ENCODE peak calls at places on chromosomes 4 and X, in ten cellular contexts. W is right cardiac atrium, T is esophagus squamous epithelium, C is tibial nerve, H is fibroblast of lung, F is OCI-LY7, Z is hepatocyte, X is spleen, U is neural progenitor cell, V is tibial artery. L is an unnamed sample.

GRCh38 chr4:40662962-40663604 is 33.4 kb upstream of the RBM47 start:
- DNase-seq in W (no peak), T (no peak), C (no peak), H (peak; percentile 89), F (no peak), Z (peak; percentile 65), X (peak; percentile 6), U (no peak), V (no peak), L (no peak)

GRCh38 chrX:96984538-96984937 is 100.8 kb downstream of the RPA4 start:
- DNase-seq in W (no peak), T (no peak), C (no peak), H (no peak), F (no peak), Z (no peak), X (no peak), U (no peak), V (no peak), L (no peak)

GRCh38 chr4:16573744-16574143 is 324.7 kb downstream of the LDB2 start:
- DNase-seq in W (peak; percentile 53), T (no peak), C (peak; percentile 87), H (peak; percentile 85), F (no peak), Z (no peak), X (no peak), U (no peak), V (no peak), L (no peak)

GRCh38 chr4:159070742-159071141 is 32.1 kb upstream of the RAPGEF2 start:
- DNase-seq in W (no peak), T (no peak), C (peak; percentile 29), H (peak; percentile 84), F (no peak), Z (no peak), X (no peak), U (no peak), V (no peak), L (no peak)

GRCh38 chr4:78675325-78675724 is 100.8 kb upstream of the BMP2K start:
- DNase-seq in W (no peak), T (no peak), C (no peak), H (no peak), F (no peak), Z (no peak), X (no peak), U (no peak), V (no peak), L (no peak)

GRCh38 chr4:39232100-39232499 is 49.8 kb downstream of the WDR19 start:
- DNase-seq in W (no peak), T (no peak), C (no peak), H (no peak), F (no peak), Z (no peak), X (no peak), U (no peak), V (no peak), L (no peak)

GRCh38 chr4:61245321-61245720 is 45.2 kb downstream of the ADGRL3 start:
- DNase-seq in W (no peak), T (no peak), C (no peak), H (no peak), F (no peak), Z (no peak), X (no peak), U (no peak), V (no peak), L (no peak)

GRCh38 chrX:124256209-124256608 is 76.3 kb upstream of the TEX13D start:
- DNase-seq in W (no peak), T (no peak), C (no peak), H (peak; percentile 74), F (no peak), Z (peak; percentile 48), X (no peak), U (no peak), V (no peak), L (no peak)

GRCh38 chr4:147735413-147736301 is 3.8 kb downstream of the ARHGAP10 start:
- DNase-seq in W (no peak), T (no peak), C (no peak), H (peak; percentile 40), F (no peak), Z (no peak), X (no peak), U (no peak), V (no peak), L (no peak)

GRCh38 chr4:24794111-24794860 is 1.1 kb upstream of the SOD3 start:
- DNase-seq in W (peak; percentile 60), T (no peak), C (no peak), H (peak; percentile 86), F (no peak), Z (no peak), X (no peak), U (no peak), V (peak; percentile 86), L (no peak)

GRCh38 chrX:54182194-54182863 is 725 bp downstream of the FAM120C start:
- DNase-seq in W (peak; percentile 81), T (no peak), C (peak; percentile 30), H (peak; percentile 38), F (peak; percentile 72), Z (peak; percentile 46), X (peak; percentile 93), U (peak; percentile 57), V (peak; percentile 77), L (peak; percentile 42)

GRCh38 chrX:147710301-147710700 is 201.4 kb upstream of the FMR1 start:
- DNase-seq in W (no peak), T (no peak), C (no peak), H (no peak), F (no peak), Z (no peak), X (no peak), U (peak; percentile 52), V (no peak), L (no peak)

GRCh38 chr4:188992706-188993105 is 853.5 kb downstream of the TRIML1 start:
- DNase-seq in W (no peak), T (no peak), C (no peak), H (peak; percentile 8), F (no peak), Z (no peak), X (no peak), U (no peak), V (no peak), L (no peak)

GRCh38 chrX:125090046-125090445 is 229.6 kb upstream of the TEX13C start:
- DNase-seq in W (no peak), T (no peak), C (no peak), H (no peak), F (no peak), Z (no peak), X (no peak), U (no peak), V (no peak), L (no peak)

GRCh38 chr4:89109841-89110540 is 1.3 kb upstream of the TIGD2 start:
- DNase-seq in W (no peak), T (no peak), C (no peak), H (no peak), F (no peak), Z (no peak), X (peak; percentile 55), U (peak; percentile 12), V (no peak), L (no peak)

GRCh38 chr4:62196338-62196737 is 996.2 kb downstream of the ADGRL3 start:
- DNase-seq in W (no peak), T (no peak), C (no peak), H (no peak), F (no peak), Z (no peak), X (no peak), U (no peak), V (no peak), L (no peak)

GRCh38 chr4:22884157-22884556 is 191.4 kb downstream of the GBA3 start:
- DNase-seq in W (no peak), T (no peak), C (no peak), H (no peak), F (no peak), Z (no peak), X (no peak), U (peak; percentile 53), V (no peak), L (no peak)

GRCh38 chr4:103786593-103786992 is 66.8 kb upstream of the TACR3 start:
- DNase-seq in W (no peak), T (no peak), C (no peak), H (no peak), F (no peak), Z (no peak), X (no peak), U (no peak), V (no peak), L (no peak)

GRCh38 chr4:147683172-147683571 is 791 bp downstream of the PRMT9 start:
- DNase-seq in W (no peak), T (no peak), C (peak; percentile 23), H (peak; percentile 29), F (peak; percentile 30), Z (peak; percentile 41), X (no peak), U (peak; percentile 7), V (no peak), L (no peak)

GRCh38 chr4:12304912-12305311 is 876.2 kb upstream of the HS3ST1 start:
- DNase-seq in W (no peak), T (no peak), C (no peak), H (no peak), F (no peak), Z (no peak), X (no peak), U (no peak), V (no peak), L (no peak)
- H3K9me3 ChIP-seq in W (no peaks in the 10 kb centered on the region), T (no peaks in the 10 kb centered on the region), C (no peaks in the 10 kb centered on the region), H (no peaks in the 10 kb centered on the region), F (no peaks in the 10 kb centered on the region), Z (no peaks in the 10 kb centered on the region), X (no peaks in the 10 kb centered on the region), U (no peaks in the 10 kb centered on the region), V (no peaks in the 10 kb centered on the region), L (no peaks in the 10 kb centered on the region)

GRCh38 chr4:8792491-8792890 is 79.1 kb downstream of the HMX1 start:
- DNase-seq in W (no peak), T (no peak), C (no peak), H (no peak), F (no peak), Z (no peak), X (no peak), U (no peak), V (no peak), L (no peak)
- H3K9me3 ChIP-seq in W (no peaks in the 10 kb centered on the region), T (no peaks in the 10 kb centered on the region), C (peaks cover 23% of the 10 kb centered on the region), H (no peaks in the 10 kb centered on the region), F (no peaks in the 10 kb centered on the region), Z (no peaks in the 10 kb centered on the region), X (no peaks in the 10 kb centered on the region), U (no peaks in the 10 kb centered on the region), V (no peaks in the 10 kb centered on the region), L (no peaks in the 10 kb centered on the region)

DNA sequence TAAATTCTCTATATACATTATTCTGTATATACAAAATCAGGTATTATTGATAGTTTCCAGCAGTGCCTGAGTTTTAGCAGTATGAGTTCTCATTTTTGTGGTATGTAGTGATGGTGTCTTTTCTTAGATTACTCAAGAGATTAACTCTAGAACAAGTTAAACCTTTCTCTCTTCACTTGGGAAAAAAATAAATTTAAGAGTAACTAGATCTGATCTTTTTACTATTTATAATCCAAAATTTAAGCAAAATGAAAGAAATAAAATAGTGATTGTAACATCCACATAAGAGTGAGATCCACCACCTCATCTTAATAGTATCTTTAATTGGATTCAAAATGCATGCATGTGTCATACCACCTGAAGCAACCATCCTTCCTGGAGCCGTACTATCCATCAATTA is 124.1 kb upstream of the DDX3X start:
- DNase-seq in W (no peak), T (no peak), C (no peak), H (no peak), F (no peak), Z (no peak), X (no peak), U (no peak), V (no peak), L (no peak)
- H3K9me3 ChIP-seq in W (no peaks in the 10 kb centered on the region), T (no peaks in the 10 kb centered on the region), C (peaks cover 16% of the 10 kb centered on the region), H (no peaks in the 10 kb centered on the region), F (peaks cover 5% of the 10 kb centered on the region), Z (peaks cover 9% of the 10 kb centered on the region), X (peaks cover 15% of the 10 kb centered on the region), U (peaks cover 7% of the 10 kb centered on the region), V (peaks cover 31% of the 10 kb centered on the region), L (no peaks in the 10 kb centered on the region)

GRCh38 chr4:14072506-14072905 is 445.0 kb upstream of the BOD1L1 start:
- DNase-seq in W (no peak), T (no peak), C (no peak), H (no peak), F (no peak), Z (no peak), X (no peak), U (no peak), V (no peak), L (no peak)
- H3K9me3 ChIP-seq in W (no peaks in the 10 kb centered on the region), T (no peaks in the 10 kb centered on the region), C (peaks cover 25% of the 10 kb centered on the region), H (no peaks in the 10 kb centered on the region), F (no peaks in the 10 kb centered on the region), Z (no peaks in the 10 kb centered on the region), X (peaks cover 3% of the 10 kb centered on the region), U (no peaks in the 10 kb centered on the region), V (peaks cover 24% of the 10 kb centered on the region), L (no peaks in the 10 kb centered on the region)